ENCODE peak calls at places on chromosome 22, in six cellular contexts. X, R, Q, L, A and I are unnamed samples.

GRCh38 chr22:43270314-43270908 is 72.8 kb downstream of the SCUBE1 start:
- DNase-seq in X (no peak), R (no peak), Q (no peak), L (no peak), A (no peak), I (no peak)

GRCh38 chr22:39661842-39662676 is 91.5 kb downstream of the CACNA1I start:
- DNase-seq in X (peak; percentile 48), R (peak; percentile 67), Q (peak; percentile 38), L (peak; percentile 37), A (no peak), I (no peak)

GRCh38 chr22:40855960-40856512 is 403 bp downstream of the ST13 start:
- DNase-seq in X (peak; percentile 24), R (no peak), Q (peak; percentile 47), L (peak; percentile 28), A (no peak), I (no peak)

GRCh38 chr22:47100019-47100418 is 337.6 kb downstream of the TBC1D22A start:
- DNase-seq in X (no peak), R (no peak), Q (no peak), L (no peak), A (no peak), I (no peak)

GRCh38 chr22:37775785-37776638 is 31.7 kb upstream of the GCAT start:
- DNase-seq in X (no peak), R (no peak), Q (no peak), L (no peak), A (no peak), I (no peak)

GRCh38 chr22:33126881-33127280 is 68.7 kb upstream of the SYN3 start:
- DNase-seq in X (no peak), R (no peak), Q (no peak), L (no peak), A (no peak), I (no peak)

GRCh38 chr22:18994780-18995711 is 59.0 kb upstream of the PRODH start:
- DNase-seq in X (no peak), R (no peak), Q (no peak), L (no peak), A (no peak), I (no peak)

GRCh38 chr22:44448271-44448780 is 49.7 kb downstream of the RTL6 start:
- DNase-seq in X (no peak), R (no peak), Q (peak; percentile 81), L (peak; percentile 72), A (peak; percentile 85), I (no peak)

GRCh38 chr22:41562461-41562860 is 1.7 kb downstream of the CSDC2 start:
- DNase-seq in X (no peak), R (no peak), Q (no peak), L (no peak), A (no peak), I (no peak)

GRCh38 chr22:17969732-17970131 is 54.6 kb downstream of the MICAL3 start:
- DNase-seq in X (no peak), R (no peak), Q (peak; percentile 52), L (no peak), A (no peak), I (no peak)

GRCh38 chr22:39125622-39126021 is 26.9 kb downstream of the CBX7 start:
- DNase-seq in X (no peak), R (no peak), Q (no peak), L (no peak), A (no peak), I (no peak)

GRCh38 chr22:11253000-11253511 is 4274.9 kb upstream of the OR11H1 start:
- DNase-seq in X (no peak), R (no peak), Q (peak; percentile 12), L (no peak), A (no peak), I (no peak)

GRCh38 chr22:27515091-27515523 is 286.4 kb downstream of the MN1 start:
- DNase-seq in X (no peak), R (no peak), Q (peak; percentile 62), L (no peak), A (no peak), I (no peak)

GRCh38 chr22:37632174-37633081 is 7.0 kb upstream of the SH3BP1 start:
- DNase-seq in X (no peak), R (no peak), Q (no peak), L (no peak), A (no peak), I (no peak)

GRCh38 chr22:26550498-26551033 is 38.3 kb upstream of the TFIP11 start:
- DNase-seq in X (no peak), R (no peak), Q (peak; percentile 69), L (no peak), A (peak; percentile 26), I (no peak)

GRCh38 chr22:32531955-32532818 is 57.6 kb downstream of the FBXO7 start:
- DNase-seq in X (no peak), R (no peak), Q (peak; percentile 88), L (peak; percentile 56), A (peak; percentile 52), I (no peak)

GRCh38 chr22:37176464-37177061 is 11.5 kb downstream of the C1QTNF6 start:
- DNase-seq in X (no peak), R (no peak), Q (peak; percentile 70), L (peak; percentile 62), A (no peak), I (no peak)

GRCh38 chr22:35119494-35119893 is 53.5 kb downstream of the ISX start:
- DNase-seq in X (no peak), R (no peak), Q (no peak), L (no peak), A (no peak), I (no peak)

GRCh38 chr22:23269441-23270211 is 89.3 kb downstream of the BCR start:
- DNase-seq in X (no peak), R (no peak), Q (no peak), L (no peak), A (no peak), I (no peak)

GRCh38 chr22:17471901-17472566 is 91.3 kb upstream of the SLC25A18 start:
- DNase-seq in X (no peak), R (no peak), Q (no peak), L (no peak), A (no peak), I (no peak)

GRCh38 chr22:30280495-30280894 is 8.8 kb downstream of the CASTOR1 start:
- DNase-seq in X (no peak), R (no peak), Q (no peak), L (no peak), A (no peak), I (no peak)

GRCh38 chr22:43485717-43486116 is 73.9 kb downstream of the MPPED1 start:
- DNase-seq in X (no peak), R (no peak), Q (no peak), L (no peak), A (no peak), I (no peak)

GRCh38 chr22:45968003-45968650 is 8.8 kb downstream of the WNT7B start:
- DNase-seq in X (no peak), R (no peak), Q (no peak), L (no peak), A (no peak), I (no peak)

GRCh38 chr22:39171623-39172264 is 19.3 kb upstream of the CBX7 start:
- DNase-seq in X (no peak), R (no peak), Q (no peak), L (no peak), A (no peak), I (no peak)